ENCODE peak calls at places on chromosomes 3 and 15, in six cellular contexts. One of them, this sample, is unnamed.

GRCh38 chr3:106249159-106249558 is 380.3 kb upstream of the CBLB start:
- DNase-seq in endodermal cell: no peak
- DNase-seq in left ventricle myocardium inferior: no peak
- DNase-seq in AG04450: peak; percentile 36
- DNase-seq in CD8-positive, alpha-beta memory T cell: no peak
- DNase-seq in PC-3: peak; percentile 72
- DNase-seq in this sample: no peak

GRCh38 chr3:48463703-48464102 is 17.2 kb downstream of the ATRIP start:
- DNase-seq in endodermal cell: peak; percentile 37
- DNase-seq in left ventricle myocardium inferior: no peak
- DNase-seq in AG04450: no peak
- DNase-seq in CD8-positive, alpha-beta memory T cell: no peak
- DNase-seq in PC-3: no peak
- DNase-seq in this sample: no peak

GRCh38 chr15:48582472-48583235 is 62.9 kb downstream of the FBN1 start:
- DNase-seq in endodermal cell: no peak
- DNase-seq in left ventricle myocardium inferior: no peak
- DNase-seq in AG04450: peak; percentile 41
- DNase-seq in CD8-positive, alpha-beta memory T cell: no peak
- DNase-seq in PC-3: no peak
- DNase-seq in this sample: no peak

GRCh38 chr3:42117175-42118008 is 26.2 kb downstream of the TRAK1 start:
- DNase-seq in endodermal cell: peak; percentile 86
- DNase-seq in left ventricle myocardium inferior: peak; percentile 53
- DNase-seq in AG04450: no peak
- DNase-seq in CD8-positive, alpha-beta memory T cell: no peak
- DNase-seq in PC-3: peak; percentile 63
- DNase-seq in this sample: no peak

GRCh38 chr3:52172262-52172757 is 18.1 kb upstream of the POC1A start:
- DNase-seq in endodermal cell: no peak
- DNase-seq in left ventricle myocardium inferior: no peak
- DNase-seq in AG04450: no peak
- DNase-seq in CD8-positive, alpha-beta memory T cell: no peak
- DNase-seq in PC-3: no peak
- DNase-seq in this sample: no peak

GRCh38 chr3:117628896-117629295 is 919.3 kb downstream of the TUSC7 start:
- DNase-seq in endodermal cell: no peak
- DNase-seq in left ventricle myocardium inferior: no peak
- DNase-seq in AG04450: peak; percentile 53
- DNase-seq in CD8-positive, alpha-beta memory T cell: no peak
- DNase-seq in PC-3: peak; percentile 36
- DNase-seq in this sample: no peak

GRCh38 chr3:106688463-106688862 is 688.8 kb upstream of the CCDC54 start:
- DNase-seq in endodermal cell: no peak
- DNase-seq in left ventricle myocardium inferior: no peak
- DNase-seq in AG04450: peak; percentile 61
- DNase-seq in CD8-positive, alpha-beta memory T cell: no peak
- DNase-seq in PC-3: peak; percentile 94
- DNase-seq in this sample: no peak

GRCh38 chr3:5053021-5053831 is 68.9 kb upstream of the ARL8B start:
- DNase-seq in endodermal cell: no peak
- DNase-seq in left ventricle myocardium inferior: no peak
- DNase-seq in AG04450: no peak
- DNase-seq in CD8-positive, alpha-beta memory T cell: no peak
- DNase-seq in PC-3: peak; percentile 46
- DNase-seq in this sample: no peak

GRCh38 chr3:102036472-102036871 is 187.2 kb downstream of the NFKBIZ start:
- DNase-seq in endodermal cell: no peak
- DNase-seq in left ventricle myocardium inferior: no peak
- DNase-seq in AG04450: no peak
- DNase-seq in CD8-positive, alpha-beta memory T cell: no peak
- DNase-seq in PC-3: no peak
- DNase-seq in this sample: no peak

GRCh38 chr15:41233367-41233771 is 2.3 kb downstream of the CHP1 start:
- DNase-seq in endodermal cell: no peak
- DNase-seq in left ventricle myocardium inferior: no peak
- DNase-seq in AG04450: peak; percentile 59
- DNase-seq in CD8-positive, alpha-beta memory T cell: no peak
- DNase-seq in PC-3: peak; percentile 78
- DNase-seq in this sample: no peak

GRCh38 chr3:15220661-15221060 is 14.6 kb downstream of the CAPN7 start:
- DNase-seq in endodermal cell: no peak
- DNase-seq in left ventricle myocardium inferior: no peak
- DNase-seq in AG04450: no peak
- DNase-seq in CD8-positive, alpha-beta memory T cell: no peak
- DNase-seq in PC-3: no peak
- DNase-seq in this sample: no peak

GRCh38 chr3:51943451-51944391 is 1.6 kb downstream of the PARP3 start:
- DNase-seq in endodermal cell: no peak
- DNase-seq in left ventricle myocardium inferior: no peak
- DNase-seq in AG04450: no peak
- DNase-seq in CD8-positive, alpha-beta memory T cell: no peak
- DNase-seq in PC-3: no peak
- DNase-seq in this sample: no peak

GRCh38 chr3:56314842-56315241 is 153.4 kb downstream of the ERC2 start:
- DNase-seq in endodermal cell: peak; percentile 59
- DNase-seq in left ventricle myocardium inferior: no peak
- DNase-seq in AG04450: no peak
- DNase-seq in CD8-positive, alpha-beta memory T cell: no peak
- DNase-seq in PC-3: no peak
- DNase-seq in this sample: no peak

GRCh38 chr3:32662638-32663037 is 22.4 kb upstream of the CNOT10 start:
- DNase-seq in endodermal cell: no peak
- DNase-seq in left ventricle myocardium inferior: no peak
- DNase-seq in AG04450: no peak
- DNase-seq in CD8-positive, alpha-beta memory T cell: no peak
- DNase-seq in PC-3: no peak
- DNase-seq in this sample: no peak

GRCh38 chr3:37702478-37703154 is 159.1 kb upstream of the CTDSPL start:
- DNase-seq in endodermal cell: peak; percentile 37
- DNase-seq in left ventricle myocardium inferior: no peak
- DNase-seq in AG04450: no peak
- DNase-seq in CD8-positive, alpha-beta memory T cell: no peak
- DNase-seq in PC-3: no peak
- DNase-seq in this sample: no peak

GRCh38 chr3:4656059-4656458 is 162.9 kb downstream of the ITPR1 start:
- DNase-seq in endodermal cell: peak; percentile 91
- DNase-seq in left ventricle myocardium inferior: peak; percentile 45
- DNase-seq in AG04450: peak; percentile 44
- DNase-seq in CD8-positive, alpha-beta memory T cell: no peak
- DNase-seq in PC-3: peak; percentile 83
- DNase-seq in this sample: no peak

GRCh38 chr15:55108858-55109518 is 87.8 kb downstream of the RSL24D1 start:
- DNase-seq in endodermal cell: peak; percentile 91
- DNase-seq in left ventricle myocardium inferior: peak; percentile 59
- DNase-seq in AG04450: no peak
- DNase-seq in CD8-positive, alpha-beta memory T cell: no peak
- DNase-seq in PC-3: peak; percentile 55
- DNase-seq in this sample: peak; percentile 61

GRCh38 chr15:44726136-44726535 is 10.2 kb upstream of the TRIM69 start:
- DNase-seq in endodermal cell: no peak
- DNase-seq in left ventricle myocardium inferior: no peak
- DNase-seq in AG04450: no peak
- DNase-seq in CD8-positive, alpha-beta memory T cell: no peak
- DNase-seq in PC-3: no peak
- DNase-seq in this sample: no peak

GRCh38 chr3:172274906-172275305 is 173.3 kb downstream of the GHSR start:
- DNase-seq in endodermal cell: no peak
- DNase-seq in left ventricle myocardium inferior: no peak
- DNase-seq in AG04450: no peak
- DNase-seq in CD8-positive, alpha-beta memory T cell: no peak
- DNase-seq in PC-3: no peak
- DNase-seq in this sample: no peak

GRCh38 chr3:67386446-67386845 is 268.0 kb downstream of the SUCLG2 start:
- DNase-seq in endodermal cell: no peak
- DNase-seq in left ventricle myocardium inferior: no peak
- DNase-seq in AG04450: no peak
- DNase-seq in CD8-positive, alpha-beta memory T cell: no peak
- DNase-seq in PC-3: no peak
- DNase-seq in this sample: no peak

GRCh38 chr3:85808750-85809149 is 850.0 kb downstream of the CADM2 start:
- DNase-seq in endodermal cell: no peak
- DNase-seq in left ventricle myocardium inferior: no peak
- DNase-seq in AG04450: no peak
- DNase-seq in CD8-positive, alpha-beta memory T cell: no peak
- DNase-seq in PC-3: no peak
- DNase-seq in this sample: no peak

GRCh38 chr15:68666812-68667450 is 88.1 kb downstream of the CORO2B start:
- DNase-seq in endodermal cell: peak; percentile 37
- DNase-seq in left ventricle myocardium inferior: no peak
- DNase-seq in AG04450: no peak
- DNase-seq in CD8-positive, alpha-beta memory T cell: no peak
- DNase-seq in PC-3: no peak
- DNase-seq in this sample: no peak

GRCh38 chr3:41715376-41715775 is 246.5 kb downstream of the ULK4 start:
- DNase-seq in endodermal cell: no peak
- DNase-seq in left ventricle myocardium inferior: no peak
- DNase-seq in AG04450: no peak
- DNase-seq in CD8-positive, alpha-beta memory T cell: no peak
- DNase-seq in PC-3: no peak
- DNase-seq in this sample: no peak

GRCh38 chr3:53155763-53156162 is 5.2 kb upstream of the PRKCD start:
- DNase-seq in endodermal cell: no peak
- DNase-seq in left ventricle myocardium inferior: no peak
- DNase-seq in AG04450: no peak
- DNase-seq in CD8-positive, alpha-beta memory T cell: no peak
- DNase-seq in PC-3: peak; percentile 93
- DNase-seq in this sample: no peak

GRCh38 chr3:62372621-62373041 is 719 bp downstream of the FEZF2 start:
- DNase-seq in endodermal cell: peak; percentile 77
- DNase-seq in left ventricle myocardium inferior: no peak
- DNase-seq in AG04450: no peak
- DNase-seq in CD8-positive, alpha-beta memory T cell: no peak
- DNase-seq in PC-3: no peak
- DNase-seq in this sample: no peak
- H3K27me3 ChIP-seq in endodermal cell: peaks cover 100% of the 10 kb centered on the region
- H3K27me3 ChIP-seq in left ventricle myocardium inferior: peaks cover 100% of the 10 kb centered on the region
- H3K27me3 ChIP-seq in AG04450: peaks cover 95% of the 10 kb centered on the region
- H3K27me3 ChIP-seq in CD8-positive, alpha-beta memory T cell: peaks cover 17% of the 10 kb centered on the region
- H3K27me3 ChIP-seq in PC-3: peaks cover 30% of the 10 kb centered on the region
- H3K27me3 ChIP-seq in this sample: peaks cover 24% of the 10 kb centered on the region

GRCh38 chr3:184231671-184232070 is 2.3 kb downstream of the VWA5B2 start:
- DNase-seq in endodermal cell: no peak
- DNase-seq in left ventricle myocardium inferior: no peak
- DNase-seq in AG04450: no peak
- DNase-seq in CD8-positive, alpha-beta memory T cell: no peak
- DNase-seq in PC-3: no peak
- DNase-seq in this sample: no peak

GRCh38 chr3:184230081-184230602 is 757 bp downstream of the VWA5B2 start:
- DNase-seq in endodermal cell: peak; percentile 69
- DNase-seq in left ventricle myocardium inferior: no peak
- DNase-seq in AG04450: no peak
- DNase-seq in CD8-positive, alpha-beta memory T cell: no peak
- DNase-seq in PC-3: no peak
- DNase-seq in this sample: no peak

GRCh38 chr3:184228376-184229137 is 828 bp upstream of the VWA5B2 start:
- DNase-seq in endodermal cell: peak; percentile 56
- DNase-seq in left ventricle myocardium inferior: no peak
- DNase-seq in AG04450: no peak
- DNase-seq in CD8-positive, alpha-beta memory T cell: no peak
- DNase-seq in PC-3: no peak
- DNase-seq in this sample: no peak

GRCh38 chr3:184229424-184230080 is at the start of gene VWA5B2:
- DNase-seq in endodermal cell: peak; percentile 90
- DNase-seq in left ventricle myocardium inferior: peak; percentile 50
- DNase-seq in AG04450: no peak
- DNase-seq in CD8-positive, alpha-beta memory T cell: peak; percentile 79
- DNase-seq in PC-3: peak; percentile 80
- DNase-seq in this sample: peak; percentile 68

DNA sequence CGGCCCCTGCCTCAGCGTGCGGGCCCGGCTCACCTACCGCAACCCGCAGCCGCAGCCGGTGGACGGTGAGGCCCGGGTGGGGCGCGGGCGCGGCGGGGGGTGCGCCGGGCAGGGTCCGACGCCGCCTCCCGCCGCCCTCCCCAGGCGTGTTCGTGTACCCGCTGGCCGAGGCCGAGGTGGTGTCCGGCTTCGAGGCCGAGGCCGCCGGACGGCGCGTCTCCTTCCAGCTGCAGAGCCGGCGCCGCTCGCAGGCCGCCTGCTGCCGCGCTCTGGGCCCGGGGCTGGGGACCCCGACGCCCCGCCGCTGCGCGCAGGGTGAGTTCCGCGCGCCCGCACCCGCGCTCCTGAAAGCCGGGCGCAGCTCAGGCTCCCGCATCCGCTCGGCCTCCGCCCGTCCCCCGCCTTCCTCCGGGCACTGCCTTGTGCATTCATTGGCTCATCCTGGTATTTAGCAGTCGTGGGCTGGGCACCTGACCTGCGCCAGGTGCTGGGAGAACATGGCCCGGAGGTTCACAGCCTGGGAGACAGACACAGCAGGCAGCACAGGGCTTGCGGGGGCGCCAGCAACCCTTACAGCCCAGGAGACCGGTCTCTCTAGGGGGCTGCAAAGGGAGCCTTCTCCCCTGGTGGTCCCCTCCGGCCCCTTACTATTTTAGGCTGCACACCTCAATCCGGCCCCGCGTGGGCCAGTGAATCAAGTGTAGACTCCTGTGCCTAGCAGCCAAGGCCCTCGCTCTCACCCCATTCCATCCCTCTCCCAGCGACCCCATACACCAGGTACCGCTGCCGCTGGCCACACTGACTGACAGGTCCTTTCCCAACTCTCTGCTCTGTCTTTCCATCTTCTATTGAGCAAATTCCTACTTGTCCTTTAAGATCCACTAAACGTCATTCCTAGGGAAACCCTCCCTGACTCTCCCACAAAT is 1.5 kb downstream of the VWA5B2 start:
- DNase-seq in endodermal cell: peak; percentile 78
- DNase-seq in left ventricle myocardium inferior: no peak
- DNase-seq in AG04450: no peak
- DNase-seq in CD8-positive, alpha-beta memory T cell: no peak
- DNase-seq in PC-3: peak; percentile 62
- DNase-seq in this sample: no peak
- H3K27me3 ChIP-seq in endodermal cell: peaks cover 91% of the 10 kb centered on the region
- H3K27me3 ChIP-seq in left ventricle myocardium inferior: peaks cover 94% of the 10 kb centered on the region
- H3K27me3 ChIP-seq in AG04450: peaks cover 52% of the 10 kb centered on the region
- H3K27me3 ChIP-seq in CD8-positive, alpha-beta memory T cell: peaks cover 42% of the 10 kb centered on the region
- H3K27me3 ChIP-seq in PC-3: peaks cover 10% of the 10 kb centered on the region
- H3K27me3 ChIP-seq in this sample: peaks cover 22% of the 10 kb centered on the region

DNA sequence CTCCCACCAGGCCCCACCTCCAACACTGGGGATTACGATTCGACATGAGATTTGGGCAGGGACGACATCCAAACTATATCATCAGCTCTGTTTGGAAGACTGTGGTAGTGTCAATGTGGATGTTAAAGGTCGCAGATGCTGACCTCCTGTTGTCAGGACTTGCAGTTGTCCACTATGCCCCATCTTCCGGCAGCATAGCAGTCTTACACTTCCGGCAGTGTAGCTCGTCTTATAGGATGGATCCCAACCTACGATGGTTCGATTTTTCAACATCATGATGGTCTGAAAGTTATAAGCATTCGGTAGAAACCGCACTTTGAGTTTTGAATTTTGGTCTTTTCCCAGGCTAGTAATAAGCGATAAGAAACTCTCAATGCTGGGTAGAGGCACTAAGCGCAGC is 20.6 kb downstream of the CLRN1 start:
- DNase-seq in endodermal cell: no peak
- DNase-seq in left ventricle myocardium inferior: no peak
- DNase-seq in AG04450: no peak
- DNase-seq in CD8-positive, alpha-beta memory T cell: no peak
- DNase-seq in PC-3: no peak
- DNase-seq in this sample: no peak
- H3K27me3 ChIP-seq in endodermal cell: no peaks in the 10 kb centered on the region
- H3K27me3 ChIP-seq in left ventricle myocardium inferior: peaks cover 9% of the 10 kb centered on the region
- H3K27me3 ChIP-seq in AG04450: peaks cover 4% of the 10 kb centered on the region
- H3K27me3 ChIP-seq in CD8-positive, alpha-beta memory T cell: no peaks in the 10 kb centered on the region
- H3K27me3 ChIP-seq in PC-3: peaks cover 74% of the 10 kb centered on the region
- H3K27me3 ChIP-seq in this sample: no peaks in the 10 kb centered on the region

GRCh38 chr3:150921207-150921606 is 16.0 kb upstream of the MINDY4B start:
- DNase-seq in endodermal cell: no peak
- DNase-seq in left ventricle myocardium inferior: no peak
- DNase-seq in AG04450: no peak
- DNase-seq in CD8-positive, alpha-beta memory T cell: no peak
- DNase-seq in PC-3: peak; percentile 11
- DNase-seq in this sample: no peak
- H3K27me3 ChIP-seq in endodermal cell: no peaks in the 10 kb centered on the region
- H3K27me3 ChIP-seq in left ventricle myocardium inferior: peaks cover 24% of the 10 kb centered on the region
- H3K27me3 ChIP-seq in AG04450: peaks cover 15% of the 10 kb centered on the region
- H3K27me3 ChIP-seq in CD8-positive, alpha-beta memory T cell: no peaks in the 10 kb centered on the region
- H3K27me3 ChIP-seq in PC-3: peaks cover 44% of the 10 kb centered on the region
- H3K27me3 ChIP-seq in this sample: peaks cover 15% of the 10 kb centered on the region

This sample was measured in CD4-positive, CD25-positive, alpha-beta regulatory T cell.